ENCODE peak calls at places on chromosomes 7 and 10, in six cellular contexts. H is HFF-Myc, A is fibroblast of the conjunctiva, S is NCI-H460, B is HT1080, Y is fibroblast of pulmonary artery. P is an unnamed sample.

GRCh38 chr10:22652988-22653431 is 61.4 kb downstream of the PIP4K2A start:
- DNase-seq in H (no peak), A (no peak), S (no peak), B (no peak), Y (no peak), P (no peak)

GRCh38 chr10:74177140-74177677 is 26.2 kb downstream of the ADK start:
- DNase-seq in H (no peak), A (no peak), S (peak; percentile 7), B (peak; percentile 32), Y (no peak), P (peak; percentile 65)

GRCh38 chr10:95303535-95303934 is 12.7 kb upstream of the PDLIM1 start:
- DNase-seq in H (no peak), A (no peak), S (no peak), B (peak; percentile 40), Y (peak; percentile 78), P (no peak)

GRCh38 chr10:21020545-21020944 is 123.4 kb upstream of the NEBL start:
- DNase-seq in H (no peak), A (peak; percentile 4), S (peak; percentile 17), B (peak; percentile 45), Y (no peak), P (peak; percentile 16)

GRCh38 chr10:82811621-82812020 is 936.6 kb downstream of the NRG3 start:
- DNase-seq in H (no peak), A (peak; percentile 0), S (no peak), B (peak; percentile 22), Y (peak; percentile 37), P (no peak)

GRCh38 chr7:150778738-150779301 is 21.3 kb downstream of the TMEM176B start:
- DNase-seq in H (peak; percentile 56), A (peak; percentile 63), S (peak; percentile 70), B (peak; percentile 65), Y (peak; percentile 73), P (peak; percentile 63)

GRCh38 chr10:103923502-103923901 is 5.5 kb upstream of the STN1 start:
- DNase-seq in H (no peak), A (no peak), S (no peak), B (no peak), Y (no peak), P (no peak)

GRCh38 chr7:100705753-100706671 is at the start of gene POP7:
- DNase-seq in H (peak; percentile 88), A (peak; percentile 97), S (peak; percentile 98), B (peak; percentile 95), Y (peak; percentile 99), P (peak; percentile 96)

GRCh38 chr7:28926871-28927597 is 31.1 kb downstream of the TRIL start:
- DNase-seq in H (peak; percentile 74), A (peak; percentile 88), S (peak; percentile 94), B (peak; percentile 86), Y (peak; percentile 94), P (peak; percentile 82)

GRCh38 chr10:111646021-111646420 is 537.5 kb downstream of the GPAM start:
- DNase-seq in H (no peak), A (no peak), S (no peak), B (no peak), Y (no peak), P (no peak)